ENCODE peak calls at places on chromosomes 2 and 18, in six cellular contexts. Q is breast epithelium, V is cardiac fibroblast, R is transverse colon, H is fibroblast of pulmonary artery, M is astrocyte of the cerebellum. G is an unnamed sample.

GRCh38 chr2:16151281-16151570 is 210.9 kb downstream of the MYCN start:
- DNase-seq in R (no peak), H (no peak), V (no peak), M (no peak), Q (no peak), G (peak; percentile 1)

GRCh38 chr2:150938586-150938985 is 323.1 kb downstream of the RBM43 start:
- DNase-seq in V (peak; percentile 2), R (no peak), Q (no peak), M (no peak), H (no peak), G (no peak)

GRCh38 chr2:169509230-169509917 is at the start of gene KLHL41:
- DNase-seq in H (peak; percentile 20), R (no peak), M (peak; percentile 34), V (peak; percentile 51), Q (no peak), G (no peak)

GRCh38 chr18:72544092-72544886 is at the start of gene CBLN2:
- DNase-seq in M (peak; percentile 53), H (peak; percentile 74), V (peak; percentile 67), Q (no peak), R (peak; percentile 26), G (no peak)

GRCh38 chr2:37630778-37631177 is 40.7 kb downstream of the CDC42EP3 start:
- DNase-seq in H (no peak), R (no peak), Q (no peak), V (no peak), M (no peak), G (no peak)

GRCh38 chr2:127052068-127052770 is 54.7 kb downstream of the BIN1 start:
- DNase-seq in Q (peak; percentile 51), H (no peak), V (no peak), M (no peak), R (peak; percentile 4), G (no peak)

GRCh38 chr2:127066942-127067341 is 40.0 kb downstream of the BIN1 start:
- DNase-seq in M (no peak), Q (no peak), H (peak; percentile 74), V (peak; percentile 95), R (peak; percentile 51), G (peak; percentile 61)

GRCh38 chr2:64952113-64952895 is 36.9 kb upstream of the SLC1A4 start:
- DNase-seq in R (no peak), H (no peak), M (no peak), Q (no peak), V (no peak), G (no peak)

GRCh38 chr2:172447811-172448493 is 20.6 kb downstream of the ITGA6 start:
- DNase-seq in V (no peak), M (no peak), R (no peak), H (no peak), Q (no peak), G (no peak)

GRCh38 chr2:240601831-240602160 is 15.3 kb downstream of the CAPN10 start:
- DNase-seq in H (no peak), Q (no peak), R (peak; percentile 6), M (no peak), V (no peak), G (no peak)

GRCh38 chr2:74454654-74455511 is at the start of gene INO80B:
- DNase-seq in R (peak; percentile 97), M (peak; percentile 97), V (peak; percentile 99), Q (peak; percentile 95), H (peak; percentile 99), G (peak; percentile 96)

GRCh38 chr18:65938592-65939372 is 188.0 kb downstream of the CDH7 start:
- DNase-seq in V (peak; percentile 7), Q (no peak), M (peak; percentile 19), R (peak; percentile 14), H (peak; percentile 16), G (no peak)

GRCh38 chr2:221708916-221709315 is 136.8 kb upstream of the EPHA4 start:
- DNase-seq in Q (no peak), R (no peak), V (no peak), M (no peak), H (no peak), G (no peak)

GRCh38 chr2:239598011-239598731 is 197.4 kb upstream of the HDAC4 start:
- DNase-seq in H (no peak), V (no peak), R (no peak), Q (peak; percentile 39), M (no peak), G (no peak)

GRCh38 chr2:106068415-106068814 is 125.7 kb downstream of the UXS1 start:
- DNase-seq in Q (no peak), M (no peak), H (no peak), R (no peak), V (no peak), G (peak; percentile 10)

GRCh38 chr2:111185496-111186022 is 64.8 kb downstream of the BCL2L11 start:
- DNase-seq in M (no peak), V (no peak), Q (no peak), R (peak; percentile 88), H (no peak), G (peak; percentile 89)

GRCh38 chr2:3257166-3257565 is 120.5 kb downstream of the EIPR1 start:
- DNase-seq in R (no peak), H (peak; percentile 3), Q (no peak), M (peak; percentile 18), V (no peak), G (no peak)

GRCh38 chr2:239898292-239898925 is 126.7 kb downstream of the NDUFA10 start:
- DNase-seq in R (no peak), Q (no peak), H (no peak), V (no peak), M (no peak), G (no peak)

GRCh38 chr2:163752252-163752651 is 16.4 kb upstream of the FIGN start:
- DNase-seq in H (no peak), V (no peak), R (no peak), Q (no peak), M (no peak), G (no peak)

GRCh38 chr18:41745166-41746049 is 209.6 kb upstream of the PIK3C3 start:
- DNase-seq in H (peak; percentile 81), V (peak; percentile 79), R (peak; percentile 23), Q (peak; percentile 56), M (peak; percentile 12), G (no peak)

DNA sequence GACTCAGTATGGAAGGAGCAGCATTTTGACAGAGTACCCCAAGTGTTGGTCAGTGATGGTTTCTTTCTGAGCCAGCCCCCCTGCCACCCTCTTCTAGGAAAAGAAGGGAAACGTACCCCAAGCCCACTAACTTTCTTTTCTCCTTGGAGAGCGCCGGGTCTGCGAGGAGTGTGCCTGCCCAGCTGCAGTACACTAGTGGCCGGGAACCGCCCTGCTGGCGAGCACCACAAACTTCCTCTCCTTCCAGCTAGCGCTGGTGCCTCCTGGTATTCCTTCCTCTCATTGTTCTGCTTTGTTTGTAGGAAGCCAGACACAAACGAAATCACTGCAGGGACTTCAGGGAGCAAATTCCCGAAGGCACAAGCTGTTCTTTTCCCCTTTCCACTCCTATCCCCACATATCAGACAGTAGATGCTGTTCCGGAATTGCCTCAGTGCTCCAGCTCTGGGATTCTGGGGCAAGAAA is 1.8 kb downstream of the CCDC85A start:
- DNase-seq in Q (no peak), M (no peak), V (peak; percentile 44), H (peak; percentile 67), R (no peak), G (peak; percentile 44)
- H3K4me3 ChIP-seq in Q (peak overlapping the region; percentile 80), M (peak overlapping the region; percentile 54), V (peak overlapping the region; percentile 72), H (peak overlapping the region; percentile 55), R (peak overlapping the region; percentile 55), G (peak overlapping the region; percentile 62)

GRCh38 chr2:233448565-233448964 is 94.3 kb downstream of the DGKD start:
- DNase-seq in R (peak; percentile 5), M (no peak), H (no peak), V (no peak), Q (peak; percentile 7), G (no peak)
- TF ChIP-seq CTCF in R (no peak), M (no peak), H (no peak), V (no peak), Q (no peak), G (no peak)

DNA sequence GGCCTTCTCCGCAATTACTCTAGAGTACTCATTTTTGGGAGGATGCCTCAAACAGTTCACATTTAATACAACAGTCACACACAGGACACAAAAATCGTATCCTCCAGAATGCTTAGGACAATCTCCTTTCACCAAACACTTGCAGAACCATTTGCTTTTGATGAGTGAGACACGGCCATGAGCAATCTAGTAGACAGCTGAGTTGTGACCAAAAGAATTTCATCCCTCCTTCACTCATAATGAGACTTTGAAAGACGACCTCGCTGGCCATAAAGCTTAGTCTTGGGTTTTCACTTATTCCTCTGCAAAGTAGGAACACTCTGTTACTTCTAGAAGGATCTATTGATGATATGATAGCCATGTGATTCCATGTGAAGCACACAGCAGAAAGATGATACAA is 87.5 kb upstream of the SLC35G4 start:
- DNase-seq in R (no peak), H (no peak), M (no peak), V (no peak), Q (no peak), G (no peak)
- H3K4me3 ChIP-seq in R (no peak overlapping the region), H (no peak overlapping the region), M (no peak overlapping the region), V (no peak overlapping the region), Q (no peak overlapping the region), G (no peak overlapping the region)

GRCh38 chr18:68406761-68407160 is 308.1 kb downstream of the TMX3 start:
- DNase-seq in V (no peak), H (no peak), Q (no peak), M (no peak), R (no peak), G (no peak)
- TF ChIP-seq CTCF in V (peak; percentile 19), H (no peak), Q (no peak), M (no peak), R (no peak), G (no peak)

GRCh38 chr18:79401494-79402208 is 5.9 kb downstream of the NFATC1 start:
- DNase-seq in V (no peak), R (no peak), H (no peak), M (no peak), Q (no peak), G (no peak)
- H3K4me3 ChIP-seq in V (no peak overlapping the region), R (no peak overlapping the region), H (no peak overlapping the region), M (no peak overlapping the region), Q (peak overlapping the region; percentile 86), G (no peak overlapping the region)

GRCh38 chr2:216426166-216426777 is 14.0 kb downstream of the SMARCAL1 start:
- DNase-seq in M (no peak), H (peak; percentile 8), Q (no peak), V (peak; percentile 19), R (no peak), G (no peak)

GRCh38 chr2:216430811-216431210 is 18.5 kb downstream of the SMARCAL1 start:
- DNase-seq in Q (no peak), M (no peak), H (no peak), R (no peak), V (no peak), G (no peak)

GRCh38 chr2:216431457-216431856 is 19.2 kb downstream of the SMARCAL1 start:
- DNase-seq in R (no peak), H (no peak), Q (no peak), V (no peak), M (no peak), G (no peak)

GRCh38 chr2:216426938-216427337 is 14.7 kb downstream of the SMARCAL1 start:
- DNase-seq in Q (no peak), R (no peak), H (peak; percentile 53), V (peak; percentile 52), M (no peak), G (no peak)

GRCh38 chr2:216429403-216429802 is 17.1 kb downstream of the SMARCAL1 start:
- DNase-seq in M (no peak), V (no peak), Q (no peak), H (no peak), R (no peak), G (no peak)
- TF ChIP-seq CTCF in M (no peak), V (no peak), Q (no peak), H (no peak), R (no peak), G (no peak)